ENCODE peak calls at places on chromosomes 13 and 19, in nine cellular contexts. M is stomach, B is transverse colon, Y is body of pancreas, S is heart left ventricle, O is tibial nerve, X is gastrocnemius medialis, H is thyroid gland, Q is uterus. L is an unnamed sample. For H3K4me1, the result is how much of the 10 kb centered on the place peaks cover.

GRCh38 chr19:50669319-50670101 is 20.3 kb downstream of the C19orf81 start:
- DNase-seq in S (no peak), B (peak), Y (peak), O (no peak), H (no peak), Q (no peak), X (no peak), M (peak), L (no peak)

GRCh38 chr13:31351376-31351775 is 151.6 kb downstream of the B3GLCT start:
- DNase-seq in Y (no peak), O (no peak), Q (no peak), S (no peak), B (no peak), X (no peak), H (no peak), M (no peak), L (no peak)

GRCh38 chr19:44663996-44664395 is 7.3 kb upstream of the CEACAM19 start:
- DNase-seq in Y (no peak), O (no peak), H (no peak), B (no peak), Q (no peak), M (no peak), S (no peak), X (no peak), L (no peak)

GRCh38 chr19:45613926-45614725 is 12.1 kb upstream of the GPR4 start:
- DNase-seq in M (peak), Q (peak), H (no peak), X (no peak), B (peak), O (no peak), S (no peak), Y (no peak), L (no peak)

GRCh38 chr13:42876270-42876714 is 94.9 kb downstream of the FAM216B start:
- DNase-seq in S (no peak), Y (no peak), B (no peak), Q (no peak), M (no peak), H (no peak), O (no peak), X (no peak), L (no peak)

GRCh38 chr19:3062165-3063105 is at the start of gene TLE5:
- DNase-seq in Q (no peak), O (no peak), H (peak), X (peak), S (peak), M (peak), Y (peak), B (peak), L (no peak)

GRCh38 chr19:42295831-42296525 is 6.0 kb upstream of the PRR19 start:
- DNase-seq in M (peak), B (peak), X (peak), Q (peak), Y (peak), O (peak), S (peak), H (peak), L (no peak)

GRCh38 chr13:113562085-113562749 is 22.3 kb upstream of the TFDP1 start:
- DNase-seq in Y (peak), X (no peak), O (no peak), S (peak), M (peak), H (peak), B (peak), Q (peak), L (no peak)

GRCh38 chr19:8224394-8225145 is 15.4 kb downstream of the CERS4 start:
- DNase-seq in S (peak), Y (peak), X (peak), H (peak), Q (no peak), O (peak), M (no peak), B (no peak), L (no peak)

GRCh38 chr13:110343241-110343865 is 36.3 kb downstream of the COL4A2 start:
- DNase-seq in H (no peak), X (no peak), O (no peak), Q (peak), M (no peak), B (no peak), Y (no peak), S (no peak), L (no peak)

GRCh38 chr13:61045197-61045596 is 370.5 kb downstream of the PCDH20 start:
- DNase-seq in O (no peak), X (no peak), B (no peak), S (no peak), Y (no peak), Q (no peak), H (no peak), M (no peak), L (no peak)

GRCh38 chr13:53007872-53008271 is 20.7 kb upstream of the OLFM4 start:
- DNase-seq in X (no peak), B (no peak), S (no peak), M (no peak), Q (peak), Y (no peak), H (peak), O (no peak), L (no peak)

GRCh38 chr13:45238945-45239795 is 38.3 kb upstream of the KCTD4 start:
- DNase-seq in H (no peak), Q (no peak), Y (no peak), B (no peak), M (no peak), S (no peak), O (no peak), X (no peak), L (no peak)

GRCh38 chr13:113123226-113124150 is 889 bp downstream of the F10 start:
- DNase-seq in B (no peak), X (no peak), M (no peak), S (no peak), O (no peak), Q (no peak), H (no peak), Y (no peak), L (no peak)

GRCh38 chr13:45132384-45133064 is 12.2 kb downstream of the GTF2F2 start:
- DNase-seq in M (no peak), B (no peak), H (no peak), X (no peak), O (no peak), Y (no peak), Q (no peak), S (no peak), L (no peak)

GRCh38 chr19:3785938-3786824 is at the start of gene MATK:
- DNase-seq in S (no peak), H (no peak), X (no peak), Y (no peak), Q (no peak), M (no peak), B (no peak), O (no peak), L (no peak)

GRCh38 chr13:66069570-66069969 is 1160.6 kb downstream of the PCDH9 start:
- DNase-seq in O (no peak), B (no peak), S (no peak), M (no peak), Y (no peak), X (no peak), H (no peak), Q (no peak), L (no peak)

GRCh38 chr13:42494157-42494556 is 79.8 kb upstream of the TNFSF11 start:
- DNase-seq in O (no peak), M (no peak), S (no peak), Q (no peak), B (no peak), Y (no peak), X (no peak), H (no peak), L (no peak)

GRCh38 chr13:77409412-77409811 is 82.5 kb upstream of the MYCBP2 start:
- DNase-seq in H (no peak), M (no peak), B (no peak), S (no peak), X (no peak), Y (no peak), O (no peak), Q (no peak), L (no peak)

GRCh38 chr19:12969292-12969988 is at the start of gene DAND5:
- DNase-seq in X (no peak), M (peak), B (no peak), S (peak), Y (peak), O (no peak), Q (no peak), H (peak), L (no peak)

GRCh38 chr19:13483215-13483614 is 23.1 kb downstream of the CACNA1A start:
- DNase-seq in S (no peak), Q (no peak), O (no peak), X (no peak), H (no peak), Y (no peak), B (no peak), M (no peak), L (no peak)

GRCh38 chr19:19490247-19490968 is 24.9 kb downstream of the TSSK6 start:
- DNase-seq in S (peak), Y (peak), O (peak), H (peak), Q (peak), B (peak), M (peak), X (peak), L (no peak)

GRCh38 chr19:52231154-52231565 is 38.2 kb upstream of the ZNF766 start:
- DNase-seq in O (no peak), H (no peak), S (no peak), B (no peak), Q (no peak), M (no peak), Y (no peak), X (no peak), L (no peak)

GRCh38 chr13:51817717-51818116 is 13.8 kb upstream of the DHRS12 start:
- DNase-seq in X (no peak), O (no peak), M (no peak), Y (no peak), H (no peak), B (no peak), S (no peak), Q (no peak), L (no peak)

GRCh38 chr13:76948139-76948538 is at the start of gene ACOD1:
- DNase-seq in H (no peak), O (no peak), Y (no peak), X (no peak), B (no peak), Q (no peak), M (no peak), S (no peak), L (no peak)

GRCh38 chr13:114107686-114108081 is 24.7 kb downstream of the RASA3 start:
- DNase-seq in Y (no peak), B (peak), M (no peak), X (peak), S (peak), H (peak), O (no peak), Q (peak), L (no peak)

GRCh38 chr19:17576758-17577532 is 21.5 kb downstream of the COLGALT1 start:
- DNase-seq in H (no peak), X (peak), B (peak), Q (peak), Y (peak), M (no peak), S (no peak), O (peak), L (no peak)

GRCh38 chr19:33295621-33296472 is 6.5 kb downstream of the CEBPA start:
- DNase-seq in O (no peak), X (no peak), Q (no peak), Y (no peak), B (no peak), H (no peak), S (no peak), M (no peak), L (no peak)

GRCh38 chr19:36604656-36605100 is 435 bp upstream of the ZNF382 start:
- DNase-seq in H (peak), B (peak), X (peak), Q (peak), Y (peak), O (no peak), S (peak), M (peak), L (no peak)

GRCh38 chr13:41075034-41075433 is 13.7 kb downstream of the WBP4 start:
- DNase-seq in Q (no peak), Y (peak), S (no peak), M (no peak), B (no peak), H (no peak), X (no peak), O (no peak), L (no peak)

GRCh38 chr13:112487127-112487517 is 100.8 kb downstream of the TUBGCP3 start:
- DNase-seq in H (no peak), M (no peak), X (no peak), O (no peak), B (no peak), Q (no peak), Y (no peak), S (no peak), L (no peak)

GRCh38 chr19:10223488-10224213 is 7.5 kb downstream of the S1PR2 start:
- DNase-seq in H (no peak), Q (no peak), X (no peak), O (no peak), M (no peak), B (no peak), Y (no peak), S (no peak), L (no peak)

GRCh38 chr19:46031781-46032596 is 8.8 kb downstream of the IGFL4 start:
- DNase-seq in H (no peak), Y (no peak), S (no peak), Q (no peak), B (no peak), X (no peak), O (no peak), M (no peak), L (no peak)

DNA sequence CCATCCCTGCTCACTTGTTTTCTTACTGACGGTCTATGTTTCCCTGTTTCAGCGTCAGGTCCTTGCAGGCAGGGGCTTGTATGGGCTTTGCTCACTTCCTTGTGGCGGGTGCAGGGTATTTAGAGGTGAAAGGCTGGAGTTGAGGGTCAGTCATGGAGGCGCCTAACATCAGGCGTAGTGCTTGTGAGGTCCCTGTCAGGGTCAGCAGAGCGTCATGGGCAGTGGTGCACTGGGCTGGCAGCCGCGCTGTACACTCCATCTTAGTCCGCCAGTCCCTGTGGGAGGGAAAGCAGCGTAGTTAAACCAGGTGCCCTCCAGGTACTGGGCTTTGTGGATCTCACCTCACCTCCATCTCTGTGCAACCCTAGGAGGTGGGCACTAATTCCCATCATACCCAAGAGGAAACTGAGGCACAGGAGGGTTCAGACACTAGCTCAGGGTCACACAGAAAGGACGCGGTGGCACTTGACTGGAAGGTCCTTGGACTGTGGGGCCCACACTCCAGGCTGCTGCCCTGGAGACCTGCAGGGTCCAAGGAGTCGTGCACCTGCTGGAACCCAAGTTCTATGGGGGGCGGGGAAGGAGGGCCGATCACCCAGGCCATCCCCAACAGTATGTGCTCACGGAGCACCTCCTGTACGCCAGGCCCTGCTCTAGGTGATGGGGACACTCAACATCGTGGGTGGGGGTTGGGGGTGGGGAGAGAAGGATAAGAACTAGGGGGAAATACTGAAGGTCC is 4.6 kb downstream of the GRAMD1A start:
- DNase-seq in Y (no peak), B (no peak), O (no peak), Q (no peak), S (peak), X (no peak), M (no peak), H (no peak), L (no peak)
- H3K4me1 ChIP-seq in Y (half or more), B (half or more), O (under half), Q (under half), S (half or more), X (under half), M (half or more), H (half or more), L (under half)

GRCh38 chr19:43634516-43634876 is 5.2 kb downstream of the CADM4 start:
- DNase-seq in Q (no peak), S (no peak), X (no peak), M (no peak), B (no peak), H (no peak), Y (no peak), O (no peak), L (no peak)

GRCh38 chr19:43631491-43631890 is 8.2 kb downstream of the CADM4 start:
- DNase-seq in O (no peak), X (no peak), Y (no peak), Q (no peak), S (no peak), H (no peak), M (no peak), B (no peak), L (no peak)

GRCh38 chr19:43634877-43635560 is 4.6 kb downstream of the CADM4 start:
- DNase-seq in Y (no peak), X (no peak), S (no peak), H (no peak), Q (no peak), B (no peak), M (no peak), O (no peak), L (no peak)

GRCh38 chr19:43634068-43634467 is 5.6 kb downstream of the CADM4 start:
- DNase-seq in B (no peak), H (no peak), Q (no peak), S (no peak), Y (no peak), O (no peak), X (no peak), M (no peak), L (no peak)

DNA sequence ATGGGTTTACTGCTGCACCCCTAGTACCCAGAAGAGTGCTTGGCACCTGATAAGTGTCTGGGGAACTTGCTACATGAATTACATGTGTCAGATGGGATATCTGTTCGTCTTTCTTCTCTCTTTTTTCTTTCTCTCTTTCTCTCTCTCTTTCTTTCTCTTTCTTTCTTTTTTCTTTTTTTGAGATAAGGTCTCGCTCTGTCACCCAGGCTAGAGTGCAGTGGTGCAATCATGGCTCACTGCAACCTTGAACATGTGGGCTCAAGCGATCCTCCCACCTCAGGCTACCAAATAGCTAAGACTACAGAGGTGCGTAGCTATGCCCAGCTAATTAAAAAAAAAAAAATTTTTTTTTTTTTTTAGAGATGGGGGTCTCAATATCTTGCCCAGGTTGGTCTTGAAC is 6.1 kb downstream of the CADM4 start:
- DNase-seq in M (no peak), B (no peak), O (no peak), Q (no peak), Y (no peak), X (no peak), S (no peak), H (no peak), L (no peak)
- H3K27ac ChIP-seq in M (no peak), B (no peak), O (no peak), Q (no peak), Y (no peak), X (no peak), S (no peak), H (no peak), L (no peak)

GRCh38 chr13:75372517-75372916 is 109.5 kb downstream of the TBC1D4 start:
- DNase-seq in Q (no peak), O (no peak), Y (no peak), X (no peak), H (no peak), B (no peak), M (no peak), S (no peak), L (no peak)
- TF ChIP-seq POLR2A in Q (no peak), O (no peak), Y (no peak), X (no peak), H (no peak), B (no peak), M (no peak), S (no peak), L (no peak)

GRCh38 chr13:39663508-39663907 is 8.0 kb downstream of the COG6 start:
- DNase-seq in Y (no peak), B (no peak), X (no peak), M (no peak), S (no peak), O (no peak), Q (no peak), H (no peak), L (no peak)

GRCh38 chr13:39663958-39664357 is 8.5 kb downstream of the COG6 start:
- DNase-seq in M (no peak), B (no peak), O (no peak), X (no peak), Y (no peak), S (no peak), H (no peak), Q (no peak), L (no peak)

GRCh38 chr13:39665763-39666162 is 10.3 kb downstream of the COG6 start:
- DNase-seq in Y (no peak), S (no peak), Q (no peak), M (no peak), O (no peak), X (no peak), B (no peak), H (no peak), L (no peak)
- H3K4me1 ChIP-seq in Y (under half), S (under half), Q (under half), M (under half), O (under half), X (under half), B (under half), H (under half), L (under half)

DNA sequence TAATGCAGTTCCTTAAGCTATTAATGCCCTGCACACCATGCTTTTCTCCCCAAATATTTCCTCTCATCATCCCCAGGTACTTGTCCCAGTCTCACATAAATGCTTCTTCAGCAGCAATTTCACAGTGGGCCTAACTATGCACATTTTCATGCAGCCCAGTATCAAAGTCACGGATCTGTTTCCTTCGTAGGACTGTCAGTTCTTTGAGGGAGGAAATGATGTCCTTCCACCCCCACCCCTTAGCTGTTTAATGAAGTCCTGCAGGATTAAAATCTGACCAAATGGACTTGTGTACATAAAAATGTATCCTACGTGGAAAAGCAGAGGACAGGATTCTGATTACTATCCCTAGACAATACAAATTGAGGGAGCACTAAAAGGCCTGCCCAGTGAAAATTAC is 68.6 kb upstream of the ARGLU1 start:
- DNase-seq in M (no peak), S (no peak), X (no peak), Y (no peak), O (no peak), B (no peak), H (no peak), Q (no peak), L (no peak)
- H3K27ac ChIP-seq in M (no peak), S (no peak), X (peak), Y (no peak), O (no peak), B (no peak), H (no peak), Q (no peak), L (no peak)

GRCh38 chr19:6736917-6737283 is 480 bp downstream of the GPR108 start:
- DNase-seq in X (no peak), O (no peak), M (no peak), Q (no peak), H (no peak), S (no peak), Y (no peak), B (no peak), L (no peak)

GRCh38 chr19:6737284-6737872 is at the start of gene GPR108:
- DNase-seq in B (peak), M (peak), O (peak), S (peak), H (peak), X (peak), Y (peak), Q (peak), L (peak)

GRCh38 chr19:6737873-6738725 is 719 bp upstream of the GPR108 start:
- DNase-seq in Q (peak), H (peak), B (peak), Y (peak), M (peak), X (peak), O (peak), S (peak), L (no peak)

GRCh38 chr19:6735181-6735891 is 2.0 kb downstream of the GPR108 start:
- DNase-seq in M (no peak), Y (no peak), X (no peak), B (no peak), S (no peak), H (no peak), O (no peak), Q (no peak), L (no peak)

GRCh38 chr19:6736169-6736916 is 1.0 kb downstream of the GPR108 start:
- DNase-seq in H (peak), M (peak), O (no peak), Y (peak), X (peak), B (peak), Q (peak), S (peak), L (peak)
- TF ChIP-seq POLR2A in H (peak), M (no peak), O (peak), Y (peak), X (peak), B (peak), Q (no peak), S (no peak), L (no peak)

L was measured in esophagus squamous epithelium.